ENCODE peak calls at places on chromosomes 11 and 22, in five cellular contexts. F, Q, G, T and U are unnamed samples.

GRCh38 chr22:31872209-31872608 is 72.1 kb upstream of the YWHAH start:
- DNase-seq in F (no peak), Q (no peak), G (peak; percentile 29), T (no peak), U (no peak)

GRCh38 chr11:8652140-8652539 is 30.3 kb downstream of the TRIM66 start:
- DNase-seq in F (no peak), Q (no peak), G (peak; percentile 73), T (no peak), U (no peak)

GRCh38 chr11:91163619-91164451 is 941.0 kb upstream of the CHORDC1 start:
- DNase-seq in F (no peak), Q (no peak), G (peak; percentile 18), T (no peak), U (no peak)

GRCh38 chr11:90250970-90251369 is 28.1 kb upstream of the CHORDC1 start:
- DNase-seq in F (no peak), Q (no peak), G (no peak), T (no peak), U (no peak)

GRCh38 chr11:94111660-94112059 is 17.0 kb upstream of the PANX1 start:
- DNase-seq in F (no peak), Q (peak; percentile 38), G (no peak), T (no peak), U (no peak)

GRCh38 chr22:36770116-36770945 is 5.6 kb downstream of the IFT27 start:
- DNase-seq in F (no peak), Q (no peak), G (no peak), T (no peak), U (no peak)

GRCh38 chr22:22397292-22397870 is 111.2 kb downstream of the ZNF280B start:
- DNase-seq in F (no peak), Q (no peak), G (peak; percentile 56), T (no peak), U (peak; percentile 54)

GRCh38 chr22:17836977-17837742 is 62.9 kb upstream of the BID start:
- DNase-seq in F (no peak), Q (no peak), G (no peak), T (no peak), U (peak; percentile 54)

GRCh38 chr22:23414727-23415489 is 165.2 kb downstream of the IGLL1 start:
- DNase-seq in F (no peak), Q (no peak), G (no peak), T (no peak), U (no peak)

GRCh38 chr22:29306175-29306829 is at the start of gene GAS2L1:
- DNase-seq in F (no peak), Q (peak; percentile 90), G (peak; percentile 87), T (peak; percentile 68), U (peak; percentile 53)

GRCh38 chr22:21098099-21098671 is 52.4 kb downstream of the LRRC74B start:
- DNase-seq in F (no peak), Q (no peak), G (peak; percentile 15), T (no peak), U (no peak)

GRCh38 chr11:37370817-37371216 is 772.8 kb upstream of the RAG2 start:
- DNase-seq in F (no peak), Q (no peak), G (no peak), T (no peak), U (no peak)

GRCh38 chr11:35170503-35170902 is 31.5 kb downstream of the CD44 start:
- DNase-seq in F (no peak), Q (no peak), G (no peak), T (no peak), U (no peak)

GRCh38 chr11:24375896-24376295 is 121.0 kb upstream of the LUZP2 start:
- DNase-seq in F (no peak), Q (no peak), G (no peak), T (no peak), U (no peak)

GRCh38 chr11:122796128-122796717 is 42.1 kb upstream of the CRTAM start:
- DNase-seq in F (peak; percentile 55), Q (peak; percentile 44), G (peak; percentile 52), T (peak; percentile 74), U (no peak)

GRCh38 chr22:49727191-49727880 is 100.3 kb downstream of the BRD1 start:
- DNase-seq in F (no peak), Q (no peak), G (no peak), T (no peak), U (no peak)

GRCh38 chr11:109695696-109696095 is 273.7 kb downstream of the C11orf87 start:
- DNase-seq in F (no peak), Q (no peak), G (peak; percentile 5), T (no peak), U (no peak)

GRCh38 chr11:11798586-11799438 is 43.0 kb upstream of the USP47 start:
- DNase-seq in F (peak; percentile 44), Q (peak; percentile 83), G (peak; percentile 83), T (peak; percentile 82), U (peak; percentile 47)

GRCh38 chr11:60378359-60378758 is at the start of gene MS4A7:
- DNase-seq in F (no peak), Q (peak; percentile 20), G (no peak), T (no peak), U (peak; percentile 35)

GRCh38 chr22:48837341-48837935 is 990.2 kb downstream of the BRD1 start:
- DNase-seq in F (no peak), Q (no peak), G (no peak), T (no peak), U (no peak)

GRCh38 chr11:119889728-119890280 is 160.8 kb upstream of the NECTIN1 start:
- DNase-seq in F (no peak), Q (no peak), G (no peak), T (no peak), U (no peak)

GRCh38 chr22:42341779-42342178 is 71.3 kb upstream of the TCF20 start:
- DNase-seq in F (no peak), Q (no peak), G (no peak), T (no peak), U (no peak)